ENCODE peak calls at places on chromosome 4, in four cellular contexts. One of them, this sample, is unnamed.
A peak's percentile ranks its signal among the peaks of the same experiment; 100 is the strongest.

GRCh38 chr4:15740764-15741404 is 37.2 kb upstream of the CD38 start:
- DNase-seq in choroid plexus epithelial cell: no peak
- DNase-seq in activated naive CD4-positive, alpha-beta T cell treated with Interleukin-2 at 50 U/mL for 16 hours: no peak
- DNase-seq in T-helper 9 cell: no peak
- DNase-seq in this sample: no peak

GRCh38 chr4:71404049-71404448 is 65.2 kb downstream of the SLC4A4 start:
- DNase-seq in choroid plexus epithelial cell: no peak
- DNase-seq in activated naive CD4-positive, alpha-beta T cell treated with Interleukin-2 at 50 U/mL for 16 hours: no peak
- DNase-seq in T-helper 9 cell: no peak
- DNase-seq in this sample: no peak

GRCh38 chr4:107930821-107931774 is at the start of gene CYP2U1:
- DNase-seq in choroid plexus epithelial cell: peak; percentile 64
- DNase-seq in activated naive CD4-positive, alpha-beta T cell treated with Interleukin-2 at 50 U/mL for 16 hours: peak; percentile 79
- DNase-seq in T-helper 9 cell: peak; percentile 74
- DNase-seq in this sample: peak; percentile 82

GRCh38 chr4:17667653-17668201 is 53.3 kb downstream of the MED28 start:
- DNase-seq in choroid plexus epithelial cell: no peak
- DNase-seq in activated naive CD4-positive, alpha-beta T cell treated with Interleukin-2 at 50 U/mL for 16 hours: no peak
- DNase-seq in T-helper 9 cell: no peak
- DNase-seq in this sample: no peak

GRCh38 chr4:138981930-138982390 is 33.6 kb upstream of the NOCT start:
- DNase-seq in choroid plexus epithelial cell: peak; percentile 95
- DNase-seq in activated naive CD4-positive, alpha-beta T cell treated with Interleukin-2 at 50 U/mL for 16 hours: no peak
- DNase-seq in T-helper 9 cell: no peak
- DNase-seq in this sample: peak; percentile 15

GRCh38 chr4:55545681-55546632 is 752 bp downstream of the CLOCK start:
- DNase-seq in choroid plexus epithelial cell: peak; percentile 71
- DNase-seq in activated naive CD4-positive, alpha-beta T cell treated with Interleukin-2 at 50 U/mL for 16 hours: peak; percentile 70
- DNase-seq in T-helper 9 cell: peak; percentile 58
- DNase-seq in this sample: peak; percentile 63

GRCh38 chr4:119490335-119490734 is 138.3 kb downstream of the PDE5A start:
- DNase-seq in choroid plexus epithelial cell: peak; percentile 64
- DNase-seq in activated naive CD4-positive, alpha-beta T cell treated with Interleukin-2 at 50 U/mL for 16 hours: no peak
- DNase-seq in T-helper 9 cell: no peak
- DNase-seq in this sample: peak; percentile 9

GRCh38 chr4:69524708-69525107 is 29.0 kb upstream of the UGT2B4 start:
- DNase-seq in choroid plexus epithelial cell: peak; percentile 6
- DNase-seq in activated naive CD4-positive, alpha-beta T cell treated with Interleukin-2 at 50 U/mL for 16 hours: no peak
- DNase-seq in T-helper 9 cell: no peak
- DNase-seq in this sample: no peak

GRCh38 chr4:88054909-88055308 is 47.5 kb downstream of the PKD2 start:
- DNase-seq in choroid plexus epithelial cell: peak; percentile 85
- DNase-seq in activated naive CD4-positive, alpha-beta T cell treated with Interleukin-2 at 50 U/mL for 16 hours: no peak
- DNase-seq in T-helper 9 cell: no peak
- DNase-seq in this sample: peak; percentile 38

GRCh38 chr4:94545296-94545695 is 93.6 kb downstream of the PDLIM5 start:
- DNase-seq in choroid plexus epithelial cell: peak; percentile 81
- DNase-seq in activated naive CD4-positive, alpha-beta T cell treated with Interleukin-2 at 50 U/mL for 16 hours: no peak
- DNase-seq in T-helper 9 cell: no peak
- DNase-seq in this sample: peak; percentile 68

GRCh38 chr4:99855677-99856076 is 38.5 kb downstream of the LAMTOR3 start:
- DNase-seq in choroid plexus epithelial cell: no peak
- DNase-seq in activated naive CD4-positive, alpha-beta T cell treated with Interleukin-2 at 50 U/mL for 16 hours: no peak
- DNase-seq in T-helper 9 cell: no peak
- DNase-seq in this sample: no peak

GRCh38 chr4:74522251-74522991 is 77.5 kb downstream of the AREG start:
- DNase-seq in choroid plexus epithelial cell: peak; percentile 80
- DNase-seq in activated naive CD4-positive, alpha-beta T cell treated with Interleukin-2 at 50 U/mL for 16 hours: no peak
- DNase-seq in T-helper 9 cell: no peak
- DNase-seq in this sample: peak; percentile 23

GRCh38 chr4:80279751-80280150 is 13.3 kb downstream of the FGF5 start:
- DNase-seq in choroid plexus epithelial cell: no peak
- DNase-seq in activated naive CD4-positive, alpha-beta T cell treated with Interleukin-2 at 50 U/mL for 16 hours: no peak
- DNase-seq in T-helper 9 cell: no peak
- DNase-seq in this sample: no peak

GRCh38 chr4:185219551-185220344 is 10.3 kb downstream of the SNX25 start:
- DNase-seq in choroid plexus epithelial cell: peak; percentile 77
- DNase-seq in activated naive CD4-positive, alpha-beta T cell treated with Interleukin-2 at 50 U/mL for 16 hours: no peak
- DNase-seq in T-helper 9 cell: no peak
- DNase-seq in this sample: peak; percentile 75

This sample was measured in HFFc6.